ENCODE peak calls at places on chromosomes 7 and 10, in four cellular contexts. M is lung, C is foreskin fibroblast, V is AG09309. T is an unnamed sample.

GRCh38 chr10:61837748-61838055 is 63.8 kb upstream of the ARID5B start:
- DNase-seq in C (peak; percentile 28), V (no peak), M (no peak), T (no peak)

GRCh38 chr10:69421611-69422308 is 5.0 kb upstream of the TACR2 start:
- DNase-seq in M (peak; percentile 84), C (peak; percentile 14), V (no peak), T (no peak)

GRCh38 chr7:40640566-40640965 is 505.8 kb downstream of the SUGCT start:
- DNase-seq in C (no peak), M (no peak), V (no peak), T (peak; percentile 36)

GRCh38 chr7:87231243-87231642 is 11.7 kb upstream of the TMEM243 start:
- DNase-seq in M (no peak), C (no peak), V (no peak), T (no peak)

GRCh38 chr7:15780271-15780670 is 93.8 kb upstream of the MEOX2 start:
- DNase-seq in M (no peak), V (no peak), C (peak; percentile 12), T (peak; percentile 36)

GRCh38 chr10:17758896-17759295 is 6.9 kb downstream of the TMEM236 start:
- DNase-seq in V (no peak), C (no peak), M (no peak), T (no peak)

GRCh38 chr10:6231730-6232129 is 29.0 kb downstream of the PFKFB3 start:
- DNase-seq in C (no peak), V (no peak), M (no peak), T (no peak)

GRCh38 chr10:48579251-48579960 is 25.5 kb downstream of the ARHGAP22 start:
- DNase-seq in C (peak; percentile 44), M (no peak), V (peak; percentile 11), T (peak; percentile 51)

GRCh38 chr10:124717911-124718734 is 26.1 kb downstream of the FAM53B start:
- DNase-seq in V (no peak), M (no peak), C (no peak), T (no peak)

GRCh38 chr10:61903184-61903990 is 1.9 kb downstream of the ARID5B start:
- DNase-seq in C (peak; percentile 73), V (no peak), M (peak; percentile 59), T (no peak)

GRCh38 chr7:131829911-131830310 is 273.5 kb upstream of the PODXL start:
- DNase-seq in C (no peak), M (no peak), V (no peak), T (no peak)

GRCh38 chr7:6256709-6257535 is 15.5 kb downstream of the CYTH3 start:
- DNase-seq in M (no peak), V (no peak), C (peak; percentile 82), T (peak; percentile 47)

GRCh38 chr10:112507988-112508387 is 61.0 kb downstream of the VTI1A start:
- DNase-seq in C (no peak), M (no peak), V (no peak), T (no peak)

GRCh38 chr10:32114500-32114899 is 58.3 kb upstream of the KIF5B start:
- DNase-seq in M (no peak), V (no peak), C (no peak), T (no peak)

GRCh38 chr10:43679509-43679908 is 30.8 kb upstream of the ZNF32 start:
- DNase-seq in V (no peak), C (peak; percentile 32), M (peak; percentile 90), T (no peak)

GRCh38 chr7:134755422-134756022 is 23.9 kb upstream of the CALD1 start:
- DNase-seq in C (peak; percentile 74), M (no peak), V (no peak), T (no peak)

GRCh38 chr7:55387062-55387965 is 22.2 kb downstream of the LANCL2 start:
- DNase-seq in M (no peak), C (peak; percentile 42), V (no peak), T (no peak)

GRCh38 chr10:24172909-24173308 is 36.0 kb upstream of the KIAA1217 start:
- DNase-seq in C (no peak), M (no peak), V (no peak), T (no peak)

GRCh38 chr10:42491001-42491592 is 147.3 kb downstream of the ZNF33B start:
- DNase-seq in M (no peak), C (no peak), V (no peak), T (no peak)

GRCh38 chr10:99945286-99945685 is 64.5 kb downstream of the DNMBP start:
- DNase-seq in C (peak; percentile 85), M (peak; percentile 38), V (peak; percentile 57), T (peak; percentile 78)

GRCh38 chr10:73925539-73925938 is 14.6 kb downstream of the PLAU start:
- DNase-seq in M (no peak), C (no peak), V (no peak), T (no peak)

GRCh38 chr10:13485623-13486022 is 43.2 kb downstream of the BEND7 start:
- DNase-seq in C (peak; percentile 19), V (no peak), M (no peak), T (no peak)

GRCh38 chr7:110317699-110318265 is 773.1 kb upstream of the LRRN3 start:
- DNase-seq in V (no peak), C (peak; percentile 48), M (no peak), T (peak; percentile 13)

GRCh38 chr7:150852371-150852905 is at the start of gene AOC1:
- DNase-seq in V (no peak), M (peak; percentile 41), C (no peak), T (no peak)

GRCh38 chr7:815284-816216 is 16.7 kb upstream of the SUN1 start:
- DNase-seq in M (no peak), C (no peak), V (no peak), T (no peak)

GRCh38 chr7:148031816-148032215 is 558.8 kb upstream of the C7orf33 start:
- DNase-seq in M (no peak), V (no peak), C (no peak), T (no peak)

GRCh38 chr7:121372376-121373024 is 23.6 kb downstream of the FAM3C start:
- DNase-seq in M (no peak), C (peak; percentile 21), V (no peak), T (peak; percentile 6)

GRCh38 chr7:121831320-121831719 is 41.6 kb upstream of the PTPRZ1 start:
- DNase-seq in M (no peak), C (no peak), V (no peak), T (no peak)

GRCh38 chr7:159026271-159027047 is 118.2 kb downstream of the VIPR2 start:
- DNase-seq in V (no peak), M (no peak), C (no peak), T (no peak)

GRCh38 chr7:92682767-92683539 is 92.8 kb upstream of the FAM133B start:
- DNase-seq in C (no peak), V (no peak), M (no peak), T (no peak)

GRCh38 chr10:27815261-27815660 is 69.6 kb upstream of the MKX start:
- DNase-seq in V (peak; percentile 11), C (no peak), M (no peak), T (no peak)

GRCh38 chr7:138838166-138838565 is 40.2 kb upstream of the ATP6V0A4 start:
- DNase-seq in C (no peak), V (no peak), M (no peak), T (no peak)

GRCh38 chr7:137601642-137602041 is 245.1 kb downstream of the DGKI start:
- DNase-seq in M (no peak), C (no peak), V (no peak), T (no peak)

GRCh38 chr7:45065031-45065995 is 23.5 kb downstream of the NACAD start:
- DNase-seq in V (no peak), M (no peak), C (no peak), T (no peak)

GRCh38 chr10:113552014-113552413 is 839 bp upstream of the HABP2 start:
- DNase-seq in V (no peak), C (no peak), M (no peak), T (no peak)

GRCh38 chr7:45592230-45592991 is 18.2 kb downstream of the ADCY1 start:
- DNase-seq in C (no peak), M (no peak), V (no peak), T (no peak)

GRCh38 chr10:77925795-77926565 is 575 bp downstream of the DLG5 start:
- DNase-seq in C (peak; percentile 68), V (no peak), M (peak; percentile 56), T (no peak)
- TF ChIP-seq CTCF in C (no peak), V (no peak), M (no peak), T (no peak)

GRCh38 chr7:74554178-74554577 is 100.5 kb downstream of the GTF2IRD1 start:
- DNase-seq in C (peak; percentile 23), V (no peak), M (no peak), T (no peak)
- H3K4me3 ChIP-seq in C (no peak overlapping the region), V (no peak overlapping the region), M (no peak overlapping the region), T (no peak overlapping the region)

GRCh38 chr10:128115356-128115755 is 10.9 kb downstream of the MKI67 start:
- DNase-seq in M (no peak), V (no peak), C (no peak), T (no peak)

GRCh38 chr10:128113026-128113425 is 13.2 kb downstream of the MKI67 start:
- DNase-seq in M (no peak), V (no peak), C (no peak), T (no peak)

GRCh38 chr10:128116187-128116586 is 10.0 kb downstream of the MKI67 start:
- DNase-seq in V (no peak), C (no peak), M (no peak), T (no peak)

GRCh38 chr10:128121750-128122412 is 4.3 kb downstream of the MKI67 start:
- DNase-seq in C (no peak), V (no peak), M (no peak), T (no peak)

GRCh38 chr10:128116851-128117615 is 9.2 kb downstream of the MKI67 start:
- DNase-seq in M (no peak), V (no peak), C (no peak), T (no peak)
- TF ChIP-seq CTCF in M (no peak), V (peak; percentile 10), C (no peak), T (peak; percentile 20)

DNA sequence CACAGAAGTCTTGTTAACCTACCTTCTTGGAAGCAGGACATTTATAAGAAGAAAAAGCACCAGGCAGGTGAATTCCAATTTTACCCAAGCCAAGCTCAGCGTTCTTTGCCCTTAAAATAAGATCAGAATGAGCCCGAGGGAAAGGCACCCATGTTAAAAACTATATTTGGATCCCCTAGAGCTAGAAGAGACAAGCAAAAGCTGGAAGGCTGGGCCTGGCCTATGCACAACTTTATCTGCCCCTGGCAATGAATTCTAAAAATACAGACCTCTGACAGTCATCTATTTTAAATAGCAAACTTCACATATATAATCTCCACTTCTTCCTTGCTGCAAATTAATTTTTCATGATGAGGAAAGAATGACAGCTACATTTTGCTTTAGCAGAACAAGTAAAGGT is 180.9 kb downstream of the FGFR2 start:
- DNase-seq in M (no peak), C (no peak), V (no peak), T (no peak)
- H3K4me3 ChIP-seq in M (no peak overlapping the region), C (no peak overlapping the region), V (no peak overlapping the region), T (no peak overlapping the region)

GRCh38 chr10:91759581-91759986 is 38.6 kb upstream of the TNKS2 start:
- DNase-seq in V (no peak), M (no peak), C (peak; percentile 19), T (no peak)

GRCh38 chr10:91762878-91763277 is 35.3 kb upstream of the TNKS2 start:
- DNase-seq in V (no peak), C (no peak), M (no peak), T (no peak)

GRCh38 chr10:91756286-91756685 is 41.9 kb upstream of the TNKS2 start:
- DNase-seq in M (no peak), V (peak; percentile 7), C (peak; percentile 74), T (peak; percentile 78)

GRCh38 chr10:91758303-91759146 is 39.7 kb upstream of the TNKS2 start:
- DNase-seq in M (no peak), C (peak; percentile 67), V (peak; percentile 18), T (peak; percentile 50)
- TF ChIP-seq CTCF in M (peak; percentile 42), C (peak; percentile 33), V (peak; percentile 47), T (peak; percentile 43)